ENCODE peak calls at places on chromosomes 2 and 18, in eight cellular contexts. U is EL; O is chondrocyte; B is GM03348; H is nucleus accumbens; Q is colonic mucosa; E is activated CD4-positive, CD25-positive, alpha-beta regulatory T cell treated with anti-CD3 and anti-CD28 coated beads, Interleukin-2, amount 50 U/mL, for 72 hours; G is body of pancreas. X is an unnamed sample.

GRCh38 chr2:64063454-64063853 is 44.2 kb upstream of the VPS54 start:
- DNase-seq in U (no peak), O (no peak), B (no peak), H (no peak), Q (no peak), E (no peak), G (no peak), X (no peak)

GRCh38 chr2:113164930-113165585 is 8.7 kb upstream of the PSD4 start:
- DNase-seq in U (no peak), O (peak), B (no peak), H (no peak), Q (peak), E (no peak), G (no peak), X (no peak)

GRCh38 chr2:23468384-23469141 is 83.6 kb downstream of the KLHL29 start:
- DNase-seq in U (no peak), O (no peak), B (no peak), H (no peak), Q (no peak), E (no peak), G (no peak), X (no peak)

GRCh38 chr2:234564719-234565118 is 67.8 kb upstream of the ARL4C start:
- DNase-seq in U (peak), O (no peak), B (peak), H (no peak), Q (no peak), E (no peak), G (no peak), X (no peak)

GRCh38 chr2:198905881-198906612 is 551.7 kb downstream of the SATB2 start:
- DNase-seq in U (no peak), O (no peak), B (no peak), H (no peak), Q (no peak), E (no peak), G (no peak), X (no peak)

GRCh38 chr18:74895686-74896085 is 298.0 kb downstream of the ZNF407 start:
- DNase-seq in U (peak), O (no peak), B (peak), H (no peak), Q (no peak), E (no peak), G (no peak), X (no peak)

GRCh38 chr2:212995920-212996319 is 155.5 kb downstream of the IKZF2 start:
- DNase-seq in U (peak), O (no peak), B (peak), H (no peak), Q (no peak), E (no peak), G (no peak), X (no peak)

GRCh38 chr2:85961053-85961452 is 72.3 kb upstream of the ST3GAL5 start:
- DNase-seq in U (no peak), O (no peak), B (no peak), H (no peak), Q (no peak), E (no peak), G (no peak), X (no peak)

GRCh38 chr2:15615310-15615920 is 23.7 kb downstream of the DDX1 start:
- DNase-seq in U (no peak), O (no peak), B (no peak), H (no peak), Q (no peak), E (no peak), G (no peak), X (no peak)

GRCh38 chr2:56130463-56131070 is 53.2 kb upstream of the CCDC85A start:
- DNase-seq in U (peak), O (no peak), B (peak), H (peak), Q (no peak), E (no peak), G (peak), X (no peak)

GRCh38 chr2:11949732-11950503 is 203.5 kb downstream of the LPIN1 start:
- DNase-seq in U (no peak), O (no peak), B (no peak), H (no peak), Q (no peak), E (no peak), G (no peak), X (no peak)

GRCh38 chr18:74242451-74243096 is 49.2 kb downstream of the CYB5A start:
- DNase-seq in U (no peak), O (no peak), B (no peak), H (no peak), Q (peak), E (no peak), G (peak), X (no peak)

GRCh38 chr2:226607379-226607778 is 192.2 kb downstream of the IRS1 start:
- DNase-seq in U (no peak), O (no peak), B (no peak), H (no peak), Q (no peak), E (no peak), G (no peak), X (no peak)

GRCh38 chr18:80095414-80095813 is 13.6 kb upstream of the ADNP2 start:
- DNase-seq in U (no peak), O (no peak), B (no peak), H (no peak), Q (no peak), E (no peak), G (no peak), X (no peak)

GRCh38 chr18:23291456-23292205 is 156.3 kb downstream of the CABLES1 start:
- DNase-seq in U (peak), O (no peak), B (peak), H (no peak), Q (no peak), E (no peak), G (no peak), X (no peak)

GRCh38 chr2:179771791-179772190 is 89.6 kb downstream of the ZNF385B start:
- DNase-seq in U (no peak), O (no peak), B (no peak), H (no peak), Q (no peak), E (no peak), G (no peak), X (no peak)

GRCh38 chr2:88657131-88657530 is 29.9 kb upstream of the EIF2AK3 start:
- DNase-seq in U (peak), O (no peak), B (no peak), H (no peak), Q (no peak), E (no peak), G (no peak), X (no peak)

GRCh38 chr2:232689152-232689910 is 7.8 kb upstream of the GIGYF2 start:
- DNase-seq in U (peak), O (no peak), B (no peak), H (no peak), Q (no peak), E (no peak), G (peak), X (no peak)